ENCODE peak calls at places on chromosomes 6 and 20, in six cellular contexts. One of them, this sample, is unnamed.
A peak's percentile ranks its signal among the peaks of the same experiment; 100 is the strongest.

GRCh38 chr6:156423829-156424228 is 353.3 kb upstream of the ARID1B start:
- DNase-seq in AG10803: no peak
- DNase-seq in adipocyte: no peak
- DNase-seq in tibial artery: no peak
- DNase-seq in coronary artery: no peak
- DNase-seq in fibroblast of pulmonary artery: no peak
- DNase-seq in this sample: no peak

GRCh38 chr6:16727996-16728395 is 33.3 kb downstream of the ATXN1 start:
- DNase-seq in AG10803: no peak
- DNase-seq in adipocyte: no peak
- DNase-seq in tibial artery: no peak
- DNase-seq in coronary artery: no peak
- DNase-seq in fibroblast of pulmonary artery: no peak
- DNase-seq in this sample: no peak

GRCh38 chr20:45052698-45053440 is 48.1 kb downstream of the KCNS1 start:
- DNase-seq in AG10803: peak; percentile 94
- DNase-seq in adipocyte: peak; percentile 78
- DNase-seq in tibial artery: no peak
- DNase-seq in coronary artery: no peak
- DNase-seq in fibroblast of pulmonary artery: peak; percentile 59
- DNase-seq in this sample: peak; percentile 69

GRCh38 chr20:45128066-45128465 is 3.8 kb upstream of the WFDC12 start:
- DNase-seq in AG10803: no peak
- DNase-seq in adipocyte: no peak
- DNase-seq in tibial artery: no peak
- DNase-seq in coronary artery: no peak
- DNase-seq in fibroblast of pulmonary artery: no peak
- DNase-seq in this sample: no peak

GRCh38 chr20:7285918-7286556 is 518.6 kb downstream of the BMP2 start:
- DNase-seq in AG10803: peak; percentile 80
- DNase-seq in adipocyte: peak; percentile 89
- DNase-seq in tibial artery: peak; percentile 80
- DNase-seq in coronary artery: peak; percentile 75
- DNase-seq in fibroblast of pulmonary artery: peak; percentile 94
- DNase-seq in this sample: peak; percentile 93

GRCh38 chr6:11346516-11346915 is 114.0 kb upstream of the NEDD9 start:
- DNase-seq in AG10803: no peak
- DNase-seq in adipocyte: no peak
- DNase-seq in tibial artery: no peak
- DNase-seq in coronary artery: no peak
- DNase-seq in fibroblast of pulmonary artery: no peak
- DNase-seq in this sample: peak; percentile 41

GRCh38 chr6:2877057-2877882 is 25.8 kb downstream of the SERPINB9 start:
- DNase-seq in AG10803: peak; percentile 34
- DNase-seq in adipocyte: peak; percentile 41
- DNase-seq in tibial artery: no peak
- DNase-seq in coronary artery: no peak
- DNase-seq in fibroblast of pulmonary artery: peak; percentile 69
- DNase-seq in this sample: peak; percentile 78

GRCh38 chr6:53624491-53624890 is 41.1 kb downstream of the KLHL31 start:
- DNase-seq in AG10803: no peak
- DNase-seq in adipocyte: no peak
- DNase-seq in tibial artery: no peak
- DNase-seq in coronary artery: no peak
- DNase-seq in fibroblast of pulmonary artery: no peak
- DNase-seq in this sample: no peak

GRCh38 chr6:355809-356208 is 35.7 kb upstream of the IRF4 start:
- DNase-seq in AG10803: no peak
- DNase-seq in adipocyte: no peak
- DNase-seq in tibial artery: no peak
- DNase-seq in coronary artery: no peak
- DNase-seq in fibroblast of pulmonary artery: no peak
- DNase-seq in this sample: no peak

GRCh38 chr6:145890422-145890821 is 73.7 kb downstream of the SHPRH start:
- DNase-seq in AG10803: no peak
- DNase-seq in adipocyte: no peak
- DNase-seq in tibial artery: no peak
- DNase-seq in coronary artery: no peak
- DNase-seq in fibroblast of pulmonary artery: no peak
- DNase-seq in this sample: no peak

GRCh38 chr6:144653885-144654505 is 368.9 kb downstream of the UTRN start:
- DNase-seq in AG10803: no peak
- DNase-seq in adipocyte: no peak
- DNase-seq in tibial artery: no peak
- DNase-seq in coronary artery: no peak
- DNase-seq in fibroblast of pulmonary artery: no peak
- DNase-seq in this sample: no peak

GRCh38 chr6:24522090-24522820 is 27.5 kb downstream of the ALDH5A1 start:
- DNase-seq in AG10803: no peak
- DNase-seq in adipocyte: no peak
- DNase-seq in tibial artery: no peak
- DNase-seq in coronary artery: no peak
- DNase-seq in fibroblast of pulmonary artery: peak; percentile 10
- DNase-seq in this sample: peak; percentile 5

GRCh38 chr6:68343901-68344300 is 291.2 kb upstream of the ADGRB3 start:
- DNase-seq in AG10803: no peak
- DNase-seq in adipocyte: peak; percentile 4
- DNase-seq in tibial artery: no peak
- DNase-seq in coronary artery: no peak
- DNase-seq in fibroblast of pulmonary artery: peak; percentile 34
- DNase-seq in this sample: peak; percentile 68

GRCh38 chr20:63495771-63496403 is 3.0 kb downstream of the EEF1A2 start:
- DNase-seq in AG10803: peak; percentile 25
- DNase-seq in adipocyte: peak; percentile 87
- DNase-seq in tibial artery: no peak
- DNase-seq in coronary artery: no peak
- DNase-seq in fibroblast of pulmonary artery: peak; percentile 34
- DNase-seq in this sample: peak; percentile 57

GRCh38 chr6:149990109-149990671 is 26.4 kb downstream of the ULBP1 start:
- DNase-seq in AG10803: no peak
- DNase-seq in adipocyte: peak; percentile 11
- DNase-seq in tibial artery: peak; percentile 62
- DNase-seq in coronary artery: no peak
- DNase-seq in fibroblast of pulmonary artery: no peak
- DNase-seq in this sample: no peak

GRCh38 chr20:23084845-23085355 is 1.2 kb downstream of the CD93 start:
- DNase-seq in AG10803: no peak
- DNase-seq in adipocyte: no peak
- DNase-seq in tibial artery: no peak
- DNase-seq in coronary artery: peak; percentile 72
- DNase-seq in fibroblast of pulmonary artery: no peak
- DNase-seq in this sample: no peak

GRCh38 chr20:23086931-23087411 is 847 bp upstream of the CD93 start:
- DNase-seq in AG10803: no peak
- DNase-seq in adipocyte: no peak
- DNase-seq in tibial artery: no peak
- DNase-seq in coronary artery: no peak
- DNase-seq in fibroblast of pulmonary artery: no peak
- DNase-seq in this sample: no peak

GRCh38 chr20:23087587-23088275 is 1.6 kb upstream of the CD93 start:
- DNase-seq in AG10803: no peak
- DNase-seq in adipocyte: no peak
- DNase-seq in tibial artery: no peak
- DNase-seq in coronary artery: no peak
- DNase-seq in fibroblast of pulmonary artery: no peak
- DNase-seq in this sample: no peak

GRCh38 chr20:23085415-23086055 is 589 bp downstream of the CD93 start:
- DNase-seq in AG10803: no peak
- DNase-seq in adipocyte: no peak
- DNase-seq in tibial artery: no peak
- DNase-seq in coronary artery: no peak
- DNase-seq in fibroblast of pulmonary artery: no peak
- DNase-seq in this sample: no peak

DNA sequence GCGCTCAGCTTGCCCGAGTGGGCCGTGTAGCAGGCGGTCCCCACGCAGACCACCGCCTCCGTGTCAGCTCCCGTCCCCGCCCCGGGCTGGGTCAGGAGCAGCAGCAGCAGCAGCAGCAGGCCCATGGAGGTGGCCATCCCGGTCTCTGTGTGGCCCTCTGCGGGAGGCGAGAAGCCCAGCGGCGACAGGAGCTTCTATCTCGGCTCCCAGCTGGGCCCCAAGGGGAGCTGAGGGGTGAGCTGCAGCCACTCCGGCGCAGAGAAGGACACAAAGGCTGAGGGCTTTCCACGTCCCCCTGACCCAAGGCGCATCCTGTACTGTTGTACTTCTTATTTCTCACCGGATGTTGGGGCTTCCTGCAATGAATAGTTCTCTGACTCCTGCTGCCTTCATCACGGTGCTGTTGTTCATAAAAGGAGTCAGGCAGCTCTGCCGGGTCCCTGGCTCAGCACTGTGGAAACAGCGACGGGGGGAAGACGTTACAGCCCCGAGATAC is at the start of gene CD93:
- DNase-seq in AG10803: no peak
- DNase-seq in adipocyte: no peak
- DNase-seq in tibial artery: peak; percentile 83
- DNase-seq in coronary artery: no peak
- DNase-seq in fibroblast of pulmonary artery: peak; percentile 70
- DNase-seq in this sample: peak; percentile 61
- H3K4me3 ChIP-seq in AG10803: no peak within 1 kb of the TSS
- H3K4me3 ChIP-seq in adipocyte: no peak within 1 kb of the TSS
- H3K4me3 ChIP-seq in tibial artery: peak within 1 kb of the TSS; percentile 45
- H3K4me3 ChIP-seq in coronary artery: peak within 1 kb of the TSS; percentile 71
- H3K4me3 ChIP-seq in fibroblast of pulmonary artery: no peak within 1 kb of the TSS
- H3K4me3 ChIP-seq in this sample: no peak within 1 kb of the TSS

GRCh38 chr6:79895382-79896100 is 51.8 kb downstream of the ELOVL4 start:
- DNase-seq in AG10803: no peak
- DNase-seq in adipocyte: no peak
- DNase-seq in tibial artery: no peak
- DNase-seq in coronary artery: no peak
- DNase-seq in fibroblast of pulmonary artery: no peak
- DNase-seq in this sample: peak; percentile 7
- H3K4me3 ChIP-seq in AG10803: no peak overlapping the region
- H3K4me3 ChIP-seq in adipocyte: no peak overlapping the region
- H3K4me3 ChIP-seq in tibial artery: no peak overlapping the region
- H3K4me3 ChIP-seq in coronary artery: no peak overlapping the region
- H3K4me3 ChIP-seq in fibroblast of pulmonary artery: no peak overlapping the region
- H3K4me3 ChIP-seq in this sample: no peak overlapping the region

DNA sequence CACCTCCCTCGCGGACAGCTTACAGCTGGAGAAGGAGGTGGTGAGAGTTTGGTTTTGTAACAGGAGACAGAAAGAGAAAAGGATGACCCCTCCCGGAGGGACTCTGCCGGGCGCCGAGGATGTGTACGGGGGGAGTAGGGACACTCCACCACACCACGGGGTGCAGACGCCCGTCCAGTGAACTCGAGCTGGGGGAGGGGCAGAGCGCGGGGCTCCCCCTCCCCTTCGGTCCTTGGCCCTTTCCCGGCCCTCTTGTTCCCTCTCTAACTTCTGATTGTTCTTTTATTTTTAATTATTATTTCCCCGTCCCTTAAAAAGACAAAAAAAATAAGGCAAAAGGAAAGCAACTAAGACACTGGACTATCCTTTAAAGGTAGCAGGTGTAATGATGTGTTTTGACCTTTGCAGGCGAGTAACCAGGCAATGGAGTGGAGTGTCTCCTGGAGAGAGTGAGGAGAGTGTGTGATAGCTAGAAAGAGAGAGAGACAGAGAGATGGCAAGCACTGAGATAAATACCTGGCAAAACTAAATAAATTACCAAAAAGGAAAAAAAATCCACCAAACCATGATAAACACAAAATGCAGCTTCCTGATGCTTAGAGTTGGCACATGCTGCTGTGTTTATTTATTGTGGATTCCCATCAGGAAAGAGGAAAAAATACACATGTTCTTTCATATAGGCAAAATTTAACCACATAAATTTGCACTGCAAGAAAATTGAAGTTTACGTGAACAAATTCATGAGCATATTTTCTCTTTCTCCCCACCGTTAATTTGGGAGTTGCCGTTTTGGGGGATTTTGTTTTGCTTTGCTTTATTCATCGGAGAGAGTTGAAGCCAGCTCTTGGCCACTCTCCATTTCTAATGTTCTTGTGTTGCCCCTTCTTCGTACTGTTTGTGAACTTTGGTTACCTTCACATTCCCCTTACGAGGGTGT is 1.9 kb downstream of the POU3F2 start:
- DNase-seq in AG10803: no peak
- DNase-seq in adipocyte: no peak
- DNase-seq in tibial artery: no peak
- DNase-seq in coronary artery: no peak
- DNase-seq in fibroblast of pulmonary artery: no peak
- DNase-seq in this sample: no peak
- H3K4me3 ChIP-seq in AG10803: no peak overlapping the region
- H3K4me3 ChIP-seq in adipocyte: no peak overlapping the region
- H3K4me3 ChIP-seq in tibial artery: peak overlapping the region; percentile 68
- H3K4me3 ChIP-seq in coronary artery: peak overlapping the region; percentile 76
- H3K4me3 ChIP-seq in fibroblast of pulmonary artery: no peak overlapping the region
- H3K4me3 ChIP-seq in this sample: no peak overlapping the region

DNA sequence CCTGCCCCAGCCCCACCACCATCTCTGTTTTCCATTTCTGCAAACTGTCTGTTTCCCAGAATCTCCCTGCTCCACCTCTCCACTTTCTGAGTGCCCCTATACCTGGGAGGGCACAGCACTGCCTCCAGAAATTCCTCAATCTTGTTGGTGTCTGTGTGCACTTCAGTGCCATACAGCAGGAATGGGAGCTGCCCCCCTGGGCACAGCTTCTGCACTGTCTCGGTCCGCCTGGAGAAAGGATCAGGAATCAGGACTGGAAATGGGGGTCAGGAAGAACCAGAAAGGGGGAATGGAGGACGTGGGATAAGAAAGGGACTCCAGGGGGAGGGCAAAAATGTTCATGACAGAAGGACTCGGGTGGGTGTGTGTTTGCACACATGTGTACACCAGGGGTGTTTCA is 2.6 kb downstream of the CLIC1 start:
- DNase-seq in AG10803: no peak
- DNase-seq in adipocyte: no peak
- DNase-seq in tibial artery: no peak
- DNase-seq in coronary artery: no peak
- DNase-seq in fibroblast of pulmonary artery: no peak
- DNase-seq in this sample: no peak
- H3K4me3 ChIP-seq in AG10803: peak overlapping the region; percentile 99
- H3K4me3 ChIP-seq in adipocyte: peak overlapping the region; percentile 89
- H3K4me3 ChIP-seq in tibial artery: peak overlapping the region; percentile 87
- H3K4me3 ChIP-seq in coronary artery: peak overlapping the region; percentile 76
- H3K4me3 ChIP-seq in fibroblast of pulmonary artery: peak overlapping the region; percentile 83
- H3K4me3 ChIP-seq in this sample: no peak overlapping the region

GRCh38 chr6:37974381-37974780 is 154.9 kb downstream of the ZFAND3 start:
- DNase-seq in AG10803: no peak
- DNase-seq in adipocyte: no peak
- DNase-seq in tibial artery: no peak
- DNase-seq in coronary artery: no peak
- DNase-seq in fibroblast of pulmonary artery: no peak
- DNase-seq in this sample: no peak
- H3K4me3 ChIP-seq in AG10803: no peak overlapping the region
- H3K4me3 ChIP-seq in adipocyte: no peak overlapping the region
- H3K4me3 ChIP-seq in tibial artery: no peak overlapping the region
- H3K4me3 ChIP-seq in coronary artery: no peak overlapping the region
- H3K4me3 ChIP-seq in fibroblast of pulmonary artery: no peak overlapping the region
- H3K4me3 ChIP-seq in this sample: no peak overlapping the region

GRCh38 chr6:122610690-122611455 is 668 bp downstream of the PKIB start:
- DNase-seq in AG10803: no peak
- DNase-seq in adipocyte: peak; percentile 17
- DNase-seq in tibial artery: peak; percentile 71
- DNase-seq in coronary artery: peak; percentile 74
- DNase-seq in fibroblast of pulmonary artery: peak; percentile 7
- DNase-seq in this sample: peak; percentile 3
- H3K4me3 ChIP-seq in AG10803: peak overlapping the region; percentile 58
- H3K4me3 ChIP-seq in adipocyte: peak overlapping the region; percentile 83
- H3K4me3 ChIP-seq in tibial artery: peak overlapping the region; percentile 69
- H3K4me3 ChIP-seq in coronary artery: peak overlapping the region; percentile 81
- H3K4me3 ChIP-seq in fibroblast of pulmonary artery: peak overlapping the region; percentile 57
- H3K4me3 ChIP-seq in this sample: peak overlapping the region; percentile 60